ENCODE peak calls at places on chromosome 1, in seven cellular contexts. One of them, this sample, is unnamed.

GRCh38 chr1:97204468-97204867 is 482.9 kb downstream of the PTBP2 start:
- DNase-seq in Daoy: peak; percentile 19
- DNase-seq in endothelial cell: no peak
- DNase-seq in NCI-H774: no peak
- DNase-seq in activated CD8-positive, alpha-beta memory T cell treated with anti-CD3 and anti-CD28 coated beads for 48 hours: no peak
- DNase-seq in AG08396: peak; percentile 24
- DNase-seq in anterior cingulate cortex: no peak
- DNase-seq in this sample: no peak

GRCh38 chr1:24109166-24109483 is 2.8 kb downstream of the MYOM3 start:
- DNase-seq in Daoy: no peak
- DNase-seq in endothelial cell: no peak
- DNase-seq in NCI-H774: no peak
- DNase-seq in activated CD8-positive, alpha-beta memory T cell treated with anti-CD3 and anti-CD28 coated beads for 48 hours: no peak
- DNase-seq in AG08396: no peak
- DNase-seq in anterior cingulate cortex: no peak
- DNase-seq in this sample: no peak

GRCh38 chr1:230717251-230717650 is 3.3 kb upstream of the AGT start:
- DNase-seq in Daoy: no peak
- DNase-seq in endothelial cell: no peak
- DNase-seq in NCI-H774: no peak
- DNase-seq in activated CD8-positive, alpha-beta memory T cell treated with anti-CD3 and anti-CD28 coated beads for 48 hours: no peak
- DNase-seq in AG08396: no peak
- DNase-seq in anterior cingulate cortex: no peak
- DNase-seq in this sample: no peak

GRCh38 chr1:202193614-202194327 is at the start of gene LGR6:
- DNase-seq in Daoy: peak; percentile 27
- DNase-seq in endothelial cell: peak; percentile 42
- DNase-seq in NCI-H774: no peak
- DNase-seq in activated CD8-positive, alpha-beta memory T cell treated with anti-CD3 and anti-CD28 coated beads for 48 hours: no peak
- DNase-seq in AG08396: no peak
- DNase-seq in anterior cingulate cortex: no peak
- DNase-seq in this sample: no peak

GRCh38 chr1:198575715-198576641 is 35.5 kb upstream of the ATP6V1G3 start:
- DNase-seq in Daoy: no peak
- DNase-seq in endothelial cell: no peak
- DNase-seq in NCI-H774: no peak
- DNase-seq in activated CD8-positive, alpha-beta memory T cell treated with anti-CD3 and anti-CD28 coated beads for 48 hours: no peak
- DNase-seq in AG08396: no peak
- DNase-seq in anterior cingulate cortex: no peak
- DNase-seq in this sample: peak; percentile 59

GRCh38 chr1:197399691-197400521 is 131.9 kb downstream of the CRB1 start:
- DNase-seq in Daoy: peak; percentile 40
- DNase-seq in endothelial cell: peak; percentile 26
- DNase-seq in NCI-H774: no peak
- DNase-seq in activated CD8-positive, alpha-beta memory T cell treated with anti-CD3 and anti-CD28 coated beads for 48 hours: no peak
- DNase-seq in AG08396: peak; percentile 42
- DNase-seq in anterior cingulate cortex: no peak
- DNase-seq in this sample: peak; percentile 78

GRCh38 chr1:171441278-171441677 is 44.1 kb upstream of the PRRC2C start:
- DNase-seq in Daoy: peak; percentile 42
- DNase-seq in endothelial cell: no peak
- DNase-seq in NCI-H774: no peak
- DNase-seq in activated CD8-positive, alpha-beta memory T cell treated with anti-CD3 and anti-CD28 coated beads for 48 hours: no peak
- DNase-seq in AG08396: peak; percentile 16
- DNase-seq in anterior cingulate cortex: no peak
- DNase-seq in this sample: no peak

GRCh38 chr1:154749078-154749760 is 120.9 kb downstream of the KCNN3 start:
- DNase-seq in Daoy: peak; percentile 64
- DNase-seq in endothelial cell: no peak
- DNase-seq in NCI-H774: no peak
- DNase-seq in activated CD8-positive, alpha-beta memory T cell treated with anti-CD3 and anti-CD28 coated beads for 48 hours: no peak
- DNase-seq in AG08396: no peak
- DNase-seq in anterior cingulate cortex: no peak
- DNase-seq in this sample: no peak

GRCh38 chr1:32881871-32882850 is 4.1 kb upstream of the HPCA start:
- DNase-seq in Daoy: no peak
- DNase-seq in endothelial cell: no peak
- DNase-seq in NCI-H774: no peak
- DNase-seq in activated CD8-positive, alpha-beta memory T cell treated with anti-CD3 and anti-CD28 coated beads for 48 hours: no peak
- DNase-seq in AG08396: no peak
- DNase-seq in anterior cingulate cortex: no peak
- DNase-seq in this sample: no peak

GRCh38 chr1:214670098-214670497 is 67.1 kb downstream of the CENPF start:
- DNase-seq in Daoy: no peak
- DNase-seq in endothelial cell: no peak
- DNase-seq in NCI-H774: no peak
- DNase-seq in activated CD8-positive, alpha-beta memory T cell treated with anti-CD3 and anti-CD28 coated beads for 48 hours: no peak
- DNase-seq in AG08396: no peak
- DNase-seq in anterior cingulate cortex: no peak
- DNase-seq in this sample: no peak

GRCh38 chr1:110880708-110881374 is 7.9 kb downstream of the CD53 start:
- DNase-seq in Daoy: peak; percentile 68
- DNase-seq in endothelial cell: no peak
- DNase-seq in NCI-H774: no peak
- DNase-seq in activated CD8-positive, alpha-beta memory T cell treated with anti-CD3 and anti-CD28 coated beads for 48 hours: no peak
- DNase-seq in AG08396: no peak
- DNase-seq in anterior cingulate cortex: no peak
- DNase-seq in this sample: no peak

GRCh38 chr1:161915978-161916377 is 107.7 kb downstream of the OLFML2B start:
- DNase-seq in Daoy: no peak
- DNase-seq in endothelial cell: no peak
- DNase-seq in NCI-H774: no peak
- DNase-seq in activated CD8-positive, alpha-beta memory T cell treated with anti-CD3 and anti-CD28 coated beads for 48 hours: no peak
- DNase-seq in AG08396: no peak
- DNase-seq in anterior cingulate cortex: no peak
- DNase-seq in this sample: no peak

GRCh38 chr1:41704189-41704588 is 214.5 kb downstream of the HIVEP3 start:
- DNase-seq in Daoy: no peak
- DNase-seq in endothelial cell: no peak
- DNase-seq in NCI-H774: no peak
- DNase-seq in activated CD8-positive, alpha-beta memory T cell treated with anti-CD3 and anti-CD28 coated beads for 48 hours: no peak
- DNase-seq in AG08396: no peak
- DNase-seq in anterior cingulate cortex: no peak
- DNase-seq in this sample: no peak

GRCh38 chr1:109281680-109282496 is 1.1 kb downstream of the PSRC1 start:
- DNase-seq in Daoy: no peak
- DNase-seq in endothelial cell: no peak
- DNase-seq in NCI-H774: no peak
- DNase-seq in activated CD8-positive, alpha-beta memory T cell treated with anti-CD3 and anti-CD28 coated beads for 48 hours: no peak
- DNase-seq in AG08396: peak; percentile 14
- DNase-seq in anterior cingulate cortex: no peak
- DNase-seq in this sample: no peak

GRCh38 chr1:243341074-243341473 is 85.2 kb downstream of the SDCCAG8 start:
- DNase-seq in Daoy: no peak
- DNase-seq in endothelial cell: no peak
- DNase-seq in NCI-H774: no peak
- DNase-seq in activated CD8-positive, alpha-beta memory T cell treated with anti-CD3 and anti-CD28 coated beads for 48 hours: no peak
- DNase-seq in AG08396: no peak
- DNase-seq in anterior cingulate cortex: no peak
- DNase-seq in this sample: no peak

GRCh38 chr1:243890576-243890975 is 40.5 kb upstream of the AKT3 start:
- DNase-seq in Daoy: no peak
- DNase-seq in endothelial cell: no peak
- DNase-seq in NCI-H774: no peak
- DNase-seq in activated CD8-positive, alpha-beta memory T cell treated with anti-CD3 and anti-CD28 coated beads for 48 hours: no peak
- DNase-seq in AG08396: peak; percentile 58
- DNase-seq in anterior cingulate cortex: no peak
- DNase-seq in this sample: no peak

GRCh38 chr1:240304466-240304865 is 212.8 kb downstream of the FMN2 start:
- DNase-seq in Daoy: no peak
- DNase-seq in endothelial cell: no peak
- DNase-seq in NCI-H774: no peak
- DNase-seq in activated CD8-positive, alpha-beta memory T cell treated with anti-CD3 and anti-CD28 coated beads for 48 hours: no peak
- DNase-seq in AG08396: no peak
- DNase-seq in anterior cingulate cortex: no peak
- DNase-seq in this sample: no peak

This sample was measured in HL-60.